ENCODE peak calls at places on chromosomes 1 and 21, in six cellular contexts. Q, Z, W, B, D and A are unnamed samples.

GRCh38 chr1:29520571-29521437 is 284.5 kb downstream of the PTPRU start:
- DNase-seq in Q (no peak), Z (no peak), W (no peak), B (no peak), D (no peak), A (no peak)

GRCh38 chr21:16420086-16420724 is 690.4 kb downstream of the USP25 start:
- DNase-seq in Q (no peak), Z (peak), W (no peak), B (peak), D (peak), A (no peak)

GRCh38 chr1:21663951-21664805 is 5.0 kb downstream of the RAP1GAP start:
- DNase-seq in Q (no peak), Z (no peak), W (no peak), B (no peak), D (no peak), A (no peak)

GRCh38 chr1:160961419-160961818 is 6.8 kb upstream of the ITLN2 start:
- DNase-seq in Q (no peak), Z (no peak), W (no peak), B (no peak), D (no peak), A (no peak)

GRCh38 chr1:26315874-26316850 is 1.6 kb upstream of the CD52 start:
- DNase-seq in Q (no peak), Z (no peak), W (no peak), B (no peak), D (no peak), A (peak)

GRCh38 chr1:226344441-226345120 is 35.6 kb upstream of the LIN9 start:
- DNase-seq in Q (no peak), Z (no peak), W (no peak), B (no peak), D (no peak), A (no peak)

GRCh38 chr1:22575532-22576147 is 12.4 kb downstream of the EPHA8 start:
- DNase-seq in Q (no peak), Z (no peak), W (no peak), B (no peak), D (no peak), A (no peak)

GRCh38 chr1:189206617-189207016 is 1271.0 kb downstream of the BRINP3 start:
- DNase-seq in Q (no peak), Z (no peak), W (no peak), B (no peak), D (no peak), A (no peak)

GRCh38 chr1:209267968-209268367 is 315.5 kb upstream of the CAMK1G start:
- DNase-seq in Q (no peak), Z (no peak), W (no peak), B (no peak), D (no peak), A (no peak)
- TF ChIP-seq CTCF in Q (no peak), Z (no peak), W (no peak), B (no peak), D (no peak), A (no peak)

DNA sequence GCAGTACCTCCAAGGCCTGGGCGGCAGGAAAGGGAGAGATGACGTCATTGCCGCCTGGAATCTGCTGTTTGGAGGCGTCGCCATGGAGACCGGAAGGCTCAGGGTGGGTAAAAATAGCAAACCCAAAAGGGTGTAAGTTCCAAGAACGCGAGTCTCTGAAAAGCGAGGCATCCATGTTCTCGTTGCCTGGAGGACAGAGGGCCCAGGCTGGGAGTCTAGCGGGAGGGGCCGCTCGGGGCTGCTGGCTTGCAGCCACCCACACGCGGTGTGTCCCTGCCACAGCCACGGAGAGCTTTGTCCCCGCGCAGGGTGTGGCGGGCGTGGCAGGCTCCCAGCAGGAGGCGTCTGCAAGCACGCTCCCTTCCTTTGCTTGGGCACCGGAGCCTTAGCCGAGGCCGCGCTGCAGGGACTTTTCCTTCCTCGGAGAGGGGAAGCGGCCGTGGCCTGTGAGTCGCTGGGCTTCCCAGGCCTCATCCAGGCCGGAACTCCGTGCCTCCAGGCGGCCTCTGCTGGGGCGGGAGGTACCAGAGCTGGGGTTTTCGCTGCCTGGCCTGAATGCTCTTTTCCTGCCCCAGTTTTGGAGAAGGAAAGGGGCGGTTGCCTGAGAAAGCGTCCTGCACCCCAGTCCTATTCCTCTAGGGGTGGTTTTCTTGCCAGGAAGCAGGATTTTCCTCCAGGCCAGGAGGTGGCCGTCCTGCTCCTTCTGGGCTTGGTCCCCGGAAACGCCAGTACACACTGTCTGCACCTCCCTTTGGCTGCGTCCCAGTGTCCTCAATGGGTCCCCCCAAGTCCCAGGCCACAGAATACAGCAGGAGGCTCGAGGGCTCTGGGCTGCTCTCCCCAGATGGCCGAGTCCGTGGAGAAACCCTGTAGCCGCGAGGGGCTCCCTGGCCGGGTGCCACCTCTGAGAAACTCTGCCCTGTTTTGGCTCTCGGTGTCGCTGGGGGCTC is 15.3 kb upstream of the SKI start:
- DNase-seq in Q (no peak), Z (peak), W (peak), B (peak), D (peak), A (no peak)
- H3K4me3 ChIP-seq in Q (no peak), Z (no peak), W (peak), B (peak), D (peak), A (no peak)

DNA sequence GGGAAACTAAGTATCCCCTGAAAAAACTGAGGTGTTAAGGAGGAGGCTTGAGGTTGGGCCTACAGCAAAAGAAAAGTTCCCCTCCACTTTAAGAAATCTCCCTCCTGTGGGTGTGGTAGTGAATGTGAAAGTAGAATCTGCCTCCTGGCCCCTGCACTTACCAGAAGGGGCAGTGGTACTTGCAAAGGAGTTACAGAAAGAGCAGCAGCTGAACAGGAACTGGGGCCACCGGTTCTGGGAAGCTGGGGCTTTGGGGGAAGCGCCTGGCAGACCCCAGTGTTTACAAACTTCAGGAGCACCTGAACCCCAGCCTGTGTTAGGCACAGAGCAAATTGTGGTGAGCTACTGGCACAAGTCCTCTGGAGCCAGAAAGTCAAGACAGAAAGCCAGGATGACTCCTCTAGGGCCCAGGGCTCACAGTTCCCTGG is 250.2 kb upstream of the FGGY start:
- DNase-seq in Q (no peak), Z (no peak), W (no peak), B (peak), D (no peak), A (peak)
- TF ChIP-seq CTCF in Q (no peak), Z (no peak), W (no peak), B (no peak), D (no peak), A (peak)

DNA sequence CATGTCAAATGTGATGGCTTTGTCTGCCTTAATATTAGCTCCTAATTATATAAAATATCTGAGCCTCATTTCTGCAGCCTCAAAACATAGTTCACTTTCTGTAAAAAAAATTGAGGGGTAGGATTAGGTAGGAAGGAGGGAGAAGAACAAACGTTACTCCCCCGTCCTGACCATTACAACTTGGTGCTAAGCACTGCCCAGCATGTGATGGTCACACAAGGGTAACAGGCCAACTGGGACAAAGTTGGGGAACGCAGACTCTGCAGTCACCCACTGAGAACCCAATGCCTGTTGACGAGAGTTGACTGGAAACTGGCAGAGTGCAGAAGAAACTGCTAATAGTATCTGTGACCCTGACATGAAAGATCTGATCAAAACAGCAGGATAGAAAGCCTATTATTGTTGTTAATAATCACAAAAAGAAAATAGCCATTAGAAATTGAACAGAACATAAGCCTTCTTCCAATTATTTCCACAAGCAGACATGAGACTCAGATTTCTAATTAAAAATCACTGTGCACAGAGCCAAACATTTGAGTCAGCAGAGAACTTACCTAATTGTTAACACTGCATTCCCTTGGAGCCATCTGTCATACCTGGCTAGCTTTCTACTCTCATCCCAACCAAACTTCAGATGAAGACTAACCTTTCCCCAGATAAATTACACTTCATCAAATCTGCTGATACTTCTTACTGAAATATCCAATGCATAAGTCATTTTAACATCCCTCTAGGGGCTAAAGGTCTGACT is 5.5 kb downstream of the SORT1 start:
- DNase-seq in Q (no peak), Z (peak), W (no peak), B (no peak), D (no peak), A (peak)
- H3K4me3 ChIP-seq in Q (peak), Z (no peak), W (no peak), B (no peak), D (peak), A (no peak)

DNA sequence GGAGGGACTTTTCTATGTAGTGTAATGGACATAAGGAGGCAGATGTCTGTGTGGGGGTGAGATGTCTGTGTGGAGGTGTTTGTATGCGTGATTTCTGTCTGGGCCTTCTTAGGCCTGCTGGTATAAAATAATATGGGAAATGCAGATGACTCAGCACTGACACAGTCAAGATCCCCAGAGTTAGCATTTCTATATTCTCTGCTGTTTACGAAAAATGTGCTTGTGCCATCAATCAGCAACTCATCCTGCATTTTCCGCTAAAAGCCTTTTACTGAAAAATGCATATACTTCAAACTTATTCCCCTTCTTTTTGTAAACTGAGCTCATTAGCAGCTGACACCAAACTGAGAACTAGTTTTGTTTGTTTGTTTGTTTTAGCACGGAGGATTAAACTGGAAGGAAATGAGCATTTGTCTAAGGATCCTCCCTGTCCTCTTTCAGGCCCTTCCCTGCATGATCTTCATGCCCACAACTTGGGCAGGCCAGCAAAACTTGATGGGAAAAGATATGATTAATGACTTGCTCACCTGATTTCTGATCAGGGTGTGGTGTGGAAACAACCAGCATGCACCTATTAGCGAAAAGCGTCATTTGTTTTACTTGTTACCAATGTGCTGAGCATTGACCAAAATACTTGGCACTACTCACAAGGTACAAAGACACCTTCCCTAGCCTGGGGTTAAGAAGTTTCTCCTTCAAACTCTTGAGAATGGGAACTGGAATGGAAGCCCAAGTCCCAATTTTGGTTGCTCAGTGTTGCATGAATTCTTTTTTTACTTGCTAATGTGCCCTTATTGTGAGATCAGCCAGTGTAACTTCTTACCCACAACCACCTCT is 77.4 kb downstream of the NDUFS5 start:
- DNase-seq in Q (no peak), Z (peak), W (no peak), B (peak), D (no peak), A (no peak)
- TF ChIP-seq CTCF in Q (no peak), Z (no peak), W (no peak), B (no peak), D (no peak), A (no peak)

GRCh38 chr1:168439451-168440375 is 104.1 kb downstream of the XCL2 start:
- DNase-seq in Q (peak), Z (peak), W (peak), B (peak), D (peak), A (peak)
- H3K4me3 ChIP-seq in Q (no peak), Z (no peak), W (peak), B (no peak), D (peak), A (no peak)

DNA sequence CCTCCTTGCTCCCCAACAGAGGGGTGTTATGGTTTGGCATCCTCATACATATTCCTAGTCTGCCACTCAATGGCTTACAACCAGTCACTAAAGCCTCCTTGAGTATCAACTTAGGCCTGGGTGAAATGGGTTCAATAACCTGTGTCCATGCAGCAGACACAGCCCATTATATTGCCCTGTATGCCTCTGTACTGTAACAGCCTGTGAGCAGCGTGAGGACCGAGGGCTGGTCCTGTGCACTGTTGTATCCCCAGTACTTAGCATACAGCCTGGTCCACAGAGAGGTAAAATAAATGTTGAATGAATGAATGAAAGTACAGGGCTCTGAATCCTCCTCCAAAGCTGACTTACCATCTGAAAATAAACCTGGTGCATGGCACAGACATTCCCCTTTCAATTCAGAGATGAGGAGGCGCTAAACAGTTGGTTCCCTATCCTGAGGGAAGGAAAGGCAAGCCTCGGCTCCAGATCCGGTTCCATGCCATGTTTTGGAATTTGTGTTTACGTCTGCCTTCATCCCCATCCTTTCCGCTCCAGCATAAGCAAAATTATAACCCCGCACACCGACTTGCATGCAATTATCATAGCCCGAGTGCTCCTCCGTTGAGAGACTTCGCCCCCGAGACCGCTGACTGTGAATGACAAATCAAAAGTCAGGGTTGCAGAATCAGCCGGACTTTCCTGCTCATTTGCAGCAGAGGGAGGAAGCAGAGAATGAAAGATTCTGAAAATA is 45.0 kb upstream of the DNAJC6 start:
- DNase-seq in Q (no peak), Z (peak), W (no peak), B (peak), D (no peak), A (no peak)
- TF ChIP-seq CTCF in Q (no peak), Z (no peak), W (no peak), B (no peak), D (no peak), A (no peak)

GRCh38 chr1:48049823-48050539 is 52.8 kb upstream of the TRABD2B start:
- DNase-seq in Q (no peak), Z (no peak), W (no peak), B (no peak), D (no peak), A (no peak)

GRCh38 chr1:48054246-48054645 is 57.1 kb upstream of the TRABD2B start:
- DNase-seq in Q (no peak), Z (no peak), W (no peak), B (no peak), D (no peak), A (no peak)

GRCh38 chr1:48051466-48052126 is 54.4 kb upstream of the TRABD2B start:
- DNase-seq in Q (no peak), Z (no peak), W (no peak), B (no peak), D (no peak), A (no peak)

GRCh38 chr1:48055854-48056253 is 58.7 kb upstream of the TRABD2B start:
- DNase-seq in Q (no peak), Z (no peak), W (no peak), B (no peak), D (no peak), A (no peak)

GRCh38 chr1:48052923-48053291 is 55.7 kb upstream of the TRABD2B start:
- DNase-seq in Q (no peak), Z (no peak), W (no peak), B (no peak), D (no peak), A (no peak)
- H3K4me3 ChIP-seq in Q (no peak), Z (no peak), W (no peak), B (no peak), D (no peak), A (no peak)

DNA sequence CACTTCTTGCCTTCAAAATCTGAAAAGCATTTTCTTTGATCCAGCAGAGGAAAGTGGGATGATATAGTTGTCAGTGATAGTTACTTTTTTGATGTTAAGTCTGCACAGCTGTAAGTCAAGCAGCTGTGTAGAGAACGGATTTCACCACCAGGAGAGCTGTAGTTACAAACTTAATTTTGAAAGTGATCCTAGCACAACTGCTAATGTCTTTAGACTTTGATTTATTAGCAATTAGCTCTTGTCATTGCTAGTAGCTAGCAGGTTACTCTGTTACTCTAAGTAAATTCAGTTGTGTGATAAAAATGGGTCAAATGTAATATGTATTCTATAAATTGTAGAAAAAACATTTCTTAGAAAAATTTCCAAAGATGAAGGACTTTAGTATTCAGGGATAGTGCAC is 46.0 kb downstream of the ALG6 start:
- DNase-seq in Q (no peak), Z (no peak), W (no peak), B (no peak), D (no peak), A (no peak)
- TF ChIP-seq CTCF in Q (no peak), Z (no peak), W (no peak), B (no peak), D (no peak), A (no peak)

DNA sequence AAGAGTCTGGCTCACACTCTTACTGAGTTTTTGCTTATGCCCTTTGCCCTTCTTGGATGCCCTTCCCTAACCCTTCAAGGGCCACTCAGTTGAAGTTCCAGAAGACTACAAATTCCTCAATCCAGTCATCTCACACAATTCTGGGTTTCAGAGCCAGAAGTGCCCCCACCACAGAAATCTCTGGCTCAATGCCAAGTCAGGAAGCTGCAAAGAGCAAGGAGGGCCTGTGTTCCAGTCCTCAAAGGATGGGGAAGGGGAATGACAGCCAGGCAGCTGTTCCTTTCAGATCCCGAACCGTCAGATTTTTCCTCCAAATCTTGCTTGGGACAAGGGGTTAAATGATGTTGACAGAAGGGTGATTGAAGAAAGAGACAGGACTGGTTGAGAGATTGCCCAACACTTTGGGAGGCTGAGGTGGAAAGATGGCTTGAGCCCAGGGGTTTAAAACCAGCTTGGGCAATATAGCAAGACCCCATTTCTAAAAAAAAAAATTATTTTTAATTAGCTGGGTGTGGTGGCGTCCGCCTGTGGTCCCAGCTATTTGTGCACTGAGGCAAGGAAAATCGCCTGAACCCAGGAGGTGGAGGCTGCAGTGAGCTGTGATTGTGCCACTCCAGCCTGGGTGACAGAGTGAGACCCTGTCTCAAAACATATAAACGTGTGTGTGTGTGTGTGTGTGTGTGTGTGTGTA is 734 bp upstream of the HPDL start:
- DNase-seq in Q (no peak), Z (no peak), W (no peak), B (no peak), D (no peak), A (no peak)
- H3K4me3 ChIP-seq in Q (no peak), Z (no peak), W (no peak), B (no peak), D (peak), A (peak)